ENCODE peak calls at places on chromosomes 3 and 15, in five cellular contexts. S, Y, A, K and X are unnamed samples.

GRCh38 chr3:48576647-48577046 is 13.1 kb upstream of the UCN2 start:
- DNase-seq in S (no peak), Y (no peak), A (no peak), K (no peak), X (no peak)

GRCh38 chr15:92166751-92167412 is 226.8 kb upstream of the ST8SIA2 start:
- DNase-seq in S (no peak), Y (no peak), A (no peak), K (no peak), X (no peak)

GRCh38 chr3:60669636-60670035 is 581.6 kb downstream of the FHIT start:
- DNase-seq in S (no peak), Y (no peak), A (no peak), K (no peak), X (no peak)

GRCh38 chr15:40902605-40903561 is 8.6 kb downstream of the VPS18 start:
- DNase-seq in S (no peak), Y (no peak), A (no peak), K (peak; percentile 33), X (no peak)

GRCh38 chr15:31265090-31265870 is 61.4 kb upstream of the KLF13 start:
- DNase-seq in S (peak; percentile 48), Y (no peak), A (no peak), K (no peak), X (no peak)

GRCh38 chr15:70269331-70269911 is 171.7 kb upstream of the TLE3 start:
- DNase-seq in S (no peak), Y (no peak), A (no peak), K (no peak), X (no peak)

GRCh38 chr3:89946863-89947262 is 839.4 kb downstream of the EPHA3 start:
- DNase-seq in S (no peak), Y (no peak), A (no peak), K (no peak), X (no peak)

GRCh38 chr15:99228120-99228770 is 21.1 kb downstream of the TTC23 start:
- DNase-seq in S (no peak), Y (no peak), A (no peak), K (no peak), X (no peak)

GRCh38 chr3:171248426-171249115 is 211.6 kb downstream of the TNIK start:
- DNase-seq in S (no peak), Y (no peak), A (no peak), K (no peak), X (no peak)

GRCh38 chr3:123627673-123628670 is 43.1 kb upstream of the HACD2 start:
- DNase-seq in S (no peak), Y (no peak), A (no peak), K (no peak), X (no peak)

GRCh38 chr15:85377986-85378385 is 2.4 kb upstream of the AKAP13 start:
- DNase-seq in S (no peak), Y (no peak), A (no peak), K (no peak), X (no peak)

GRCh38 chr3:193735850-193736249 is 142.8 kb downstream of the OPA1 start:
- DNase-seq in S (no peak), Y (no peak), A (no peak), K (no peak), X (no peak)

GRCh38 chr3:153138267-153139210 is 23.5 kb upstream of the RAP2B start:
- DNase-seq in S (peak; percentile 57), Y (peak; percentile 79), A (peak; percentile 74), K (peak; percentile 91), X (peak; percentile 59)

GRCh38 chr3:113834983-113835382 is 3.6 kb upstream of the GRAMD1C start:
- DNase-seq in S (no peak), Y (no peak), A (no peak), K (no peak), X (no peak)

GRCh38 chr15:98799461-98799971 is 151.2 kb downstream of the IGF1R start:
- DNase-seq in S (no peak), Y (no peak), A (peak; percentile 57), K (no peak), X (no peak)

GRCh38 chr3:149224736-149225594 is 3.3 kb upstream of the CP start:
- DNase-seq in S (no peak), Y (peak; percentile 59), A (peak; percentile 51), K (peak; percentile 74), X (peak; percentile 27)

GRCh38 chr3:99114565-99115291 is 213.2 kb upstream of the DCBLD2 start:
- DNase-seq in S (no peak), Y (no peak), A (no peak), K (peak; percentile 76), X (no peak)

GRCh38 chr15:100692259-100692658 is 89.9 kb downstream of the ASB7 start:
- DNase-seq in S (no peak), Y (no peak), A (no peak), K (peak; percentile 53), X (no peak)

GRCh38 chr3:187101184-187102072 is 37.9 kb downstream of the RPL39L start:
- DNase-seq in S (peak; percentile 62), Y (no peak), A (peak; percentile 8), K (peak; percentile 90), X (peak; percentile 43)

GRCh38 chr15:85407421-85408269 is 27.2 kb downstream of the AKAP13 start:
- DNase-seq in S (no peak), Y (peak; percentile 56), A (peak; percentile 84), K (peak; percentile 76), X (peak; percentile 25)

GRCh38 chr15:37093480-37094410 is 6.6 kb downstream of the MEIS2 start:
- DNase-seq in S (no peak), Y (peak; percentile 67), A (no peak), K (peak; percentile 84), X (no peak)

GRCh38 chr3:150227839-150228238 is 180.3 kb upstream of the TSC22D2 start:
- DNase-seq in S (no peak), Y (no peak), A (peak; percentile 38), K (peak; percentile 82), X (no peak)

GRCh38 chr15:67505675-67506572 is 15.0 kb upstream of the C15orf61 start:
- DNase-seq in S (no peak), Y (no peak), A (no peak), K (no peak), X (no peak)

GRCh38 chr15:67504796-67505195 is 16.1 kb upstream of the C15orf61 start:
- DNase-seq in S (no peak), Y (no peak), A (no peak), K (no peak), X (peak; percentile 75)

GRCh38 chr15:67501836-67502461 is 19.0 kb upstream of the C15orf61 start:
- DNase-seq in S (no peak), Y (no peak), A (no peak), K (no peak), X (no peak)

GRCh38 chr15:67504061-67504460 is 16.9 kb upstream of the C15orf61 start:
- DNase-seq in S (no peak), Y (no peak), A (no peak), K (no peak), X (no peak)

GRCh38 chr15:67501177-67501835 is 19.6 kb upstream of the C15orf61 start:
- DNase-seq in S (no peak), Y (no peak), A (no peak), K (peak; percentile 60), X (no peak)
- TF ChIP-seq CTCF in S (no peak), Y (peak; percentile 43), A (peak; percentile 56), K (peak; percentile 22), X (peak; percentile 48)

GRCh38 chr3:52013802-52014598 is 18.3 kb upstream of the RPL29 start:
- DNase-seq in S (no peak), Y (no peak), A (no peak), K (no peak), X (no peak)

GRCh38 chr3:52017467-52018065 is 21.9 kb upstream of the RPL29 start:
- DNase-seq in S (no peak), Y (no peak), A (no peak), K (no peak), X (no peak)

GRCh38 chr3:52015431-52016256 is 19.9 kb upstream of the RPL29 start:
- DNase-seq in S (no peak), Y (no peak), A (no peak), K (no peak), X (no peak)

GRCh38 chr3:52012699-52013098 is 17.0 kb upstream of the RPL29 start:
- DNase-seq in S (no peak), Y (no peak), A (no peak), K (no peak), X (no peak)

DNA sequence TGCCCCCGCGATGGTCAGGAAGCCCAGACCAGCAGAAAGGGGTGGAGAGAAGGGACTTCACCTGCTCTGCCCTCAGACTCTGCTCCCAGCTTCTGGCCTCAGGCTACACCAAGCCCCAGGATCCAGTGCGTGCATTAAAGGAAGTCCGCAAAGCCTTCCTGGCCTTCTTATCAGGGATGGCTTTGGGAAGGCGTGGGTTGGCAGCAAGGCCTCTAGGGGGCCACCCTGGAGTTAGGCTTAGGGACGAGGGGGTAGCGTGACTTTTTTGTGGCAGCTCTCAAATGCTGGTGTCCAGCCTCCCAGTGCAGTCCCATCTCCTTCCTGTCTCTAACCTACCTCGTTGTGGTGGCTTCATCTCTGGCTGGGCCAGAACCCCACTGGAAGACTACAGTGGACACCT is 18.9 kb upstream of the RPL29 start:
- DNase-seq in S (no peak), Y (no peak), A (no peak), K (no peak), X (no peak)
- TF ChIP-seq CTCF in S (no peak), Y (peak; percentile 49), A (no peak), K (peak; percentile 32), X (peak; percentile 29)

GRCh38 chr3:40583691-40584090 is 58.9 kb downstream of the ZNF621 start:
- DNase-seq in S (no peak), Y (no peak), A (no peak), K (no peak), X (no peak)

GRCh38 chr3:40586866-40587265 is 62.1 kb downstream of the ZNF621 start:
- DNase-seq in S (no peak), Y (no peak), A (no peak), K (no peak), X (no peak)

GRCh38 chr3:40584625-40585189 is 59.9 kb downstream of the ZNF621 start:
- DNase-seq in S (peak; percentile 90), Y (peak; percentile 23), A (peak; percentile 40), K (peak; percentile 87), X (peak; percentile 48)

GRCh38 chr3:40585381-40586016 is 60.7 kb downstream of the ZNF621 start:
- DNase-seq in S (no peak), Y (no peak), A (no peak), K (no peak), X (no peak)

GRCh38 chr3:40588406-40588805 is 63.6 kb downstream of the ZNF621 start:
- DNase-seq in S (no peak), Y (no peak), A (no peak), K (no peak), X (no peak)
- TF ChIP-seq CTCF in S (no peak), Y (no peak), A (no peak), K (no peak), X (no peak)

DNA sequence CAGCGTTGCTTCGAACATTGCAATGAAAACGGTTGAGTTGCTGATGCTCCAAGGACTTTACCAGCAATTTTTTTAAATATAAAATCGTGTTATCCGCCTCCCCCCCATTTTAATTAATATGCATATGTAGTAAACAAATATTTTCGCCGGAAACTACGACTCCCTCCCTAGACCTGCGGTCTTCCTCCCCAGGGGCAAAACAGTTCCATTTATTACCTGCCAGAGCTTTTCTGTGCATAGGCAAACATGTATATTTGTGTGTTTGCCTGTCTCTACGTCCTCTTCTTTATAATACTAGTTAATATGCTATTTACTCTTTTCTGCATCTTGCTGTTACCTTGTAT is 593 bp upstream of the RSL24D1 start:
- DNase-seq in S (no peak), Y (no peak), A (no peak), K (no peak), X (no peak)
- TF ChIP-seq CTCF in S (no peak), Y (no peak), A (no peak), K (no peak), X (no peak)